ENCODE peak calls at places on chromosomes 4 and X, in four cellular contexts. One of them, this sample, is unnamed.

GRCh38 chr4:85092943-85093342 is 126.5 kb upstream of the WDFY3 start:
- DNase-seq in IMR-90: no peak
- DNase-seq in psoas muscle: no peak
- DNase-seq in fibroblast of mammary gland: no peak
- DNase-seq in this sample: no peak

GRCh38 chrX:132612990-132613564 is 124.2 kb upstream of the MBNL3 start:
- DNase-seq in IMR-90: peak
- DNase-seq in psoas muscle: peak
- DNase-seq in fibroblast of mammary gland: peak
- DNase-seq in this sample: peak

GRCh38 chr4:41427306-41427882 is 110.6 kb upstream of the LIMCH1 start:
- DNase-seq in IMR-90: no peak
- DNase-seq in psoas muscle: no peak
- DNase-seq in fibroblast of mammary gland: no peak
- DNase-seq in this sample: no peak

GRCh38 chrX:115408736-115409390 is 119.3 kb downstream of the LUZP4 start:
- DNase-seq in IMR-90: peak
- DNase-seq in psoas muscle: no peak
- DNase-seq in fibroblast of mammary gland: no peak
- DNase-seq in this sample: no peak

GRCh38 chr4:10715696-10716095 is 31.1 kb upstream of the CLNK start:
- DNase-seq in IMR-90: peak
- DNase-seq in psoas muscle: no peak
- DNase-seq in fibroblast of mammary gland: peak
- DNase-seq in this sample: peak

GRCh38 chr4:113436360-113436759 is 325.2 kb downstream of the CAMK2D start:
- DNase-seq in IMR-90: peak
- DNase-seq in psoas muscle: no peak
- DNase-seq in fibroblast of mammary gland: peak
- DNase-seq in this sample: peak

GRCh38 chr4:23966720-23967119 is 76.9 kb upstream of the PPARGC1A start:
- DNase-seq in IMR-90: no peak
- DNase-seq in psoas muscle: no peak
- DNase-seq in fibroblast of mammary gland: peak
- DNase-seq in this sample: no peak

GRCh38 chrX:119605398-119605738 is 856 bp downstream of the NKRF start:
- DNase-seq in IMR-90: no peak
- DNase-seq in psoas muscle: no peak
- DNase-seq in fibroblast of mammary gland: no peak
- DNase-seq in this sample: no peak

GRCh38 chr4:76214269-76214628 is 625 bp upstream of the SCARB2 start:
- DNase-seq in IMR-90: no peak
- DNase-seq in psoas muscle: no peak
- DNase-seq in fibroblast of mammary gland: no peak
- DNase-seq in this sample: no peak

GRCh38 chr4:183417356-183417755 is 27.1 kb upstream of the CDKN2AIP start:
- DNase-seq in IMR-90: no peak
- DNase-seq in psoas muscle: no peak
- DNase-seq in fibroblast of mammary gland: no peak
- DNase-seq in this sample: peak

GRCh38 chr4:4574792-4575191 is 32.9 kb upstream of the STX18 start:
- DNase-seq in IMR-90: peak
- DNase-seq in psoas muscle: no peak
- DNase-seq in fibroblast of mammary gland: peak
- DNase-seq in this sample: peak

GRCh38 chrX:110321670-110322069 is 3.8 kb upstream of the AMMECR1 start:
- DNase-seq in IMR-90: no peak
- DNase-seq in psoas muscle: no peak
- DNase-seq in fibroblast of mammary gland: no peak
- DNase-seq in this sample: no peak

GRCh38 chr4:48212165-48212564 is 57.5 kb downstream of the TEC start:
- DNase-seq in IMR-90: no peak
- DNase-seq in psoas muscle: no peak
- DNase-seq in fibroblast of mammary gland: no peak
- DNase-seq in this sample: no peak

GRCh38 chrX:40003071-40003981 is 94.4 kb downstream of the BCOR start:
- DNase-seq in IMR-90: peak
- DNase-seq in psoas muscle: no peak
- DNase-seq in fibroblast of mammary gland: no peak
- DNase-seq in this sample: no peak

GRCh38 chr4:185395956-185396723 is 416 bp upstream of the LRP2BP start:
- DNase-seq in IMR-90: peak
- DNase-seq in psoas muscle: peak
- DNase-seq in fibroblast of mammary gland: peak
- DNase-seq in this sample: peak

GRCh38 chrX:138057883-138058282 is 492.0 kb downstream of the ZIC3 start:
- DNase-seq in IMR-90: no peak
- DNase-seq in psoas muscle: no peak
- DNase-seq in fibroblast of mammary gland: no peak
- DNase-seq in this sample: no peak

GRCh38 chr4:105145913-105146285 is 777 bp upstream of the TET2 start:
- DNase-seq in IMR-90: no peak
- DNase-seq in psoas muscle: no peak
- DNase-seq in fibroblast of mammary gland: no peak
- DNase-seq in this sample: no peak

GRCh38 chrX:118552501-118552900 is 56.9 kb downstream of the DOCK11 start:
- DNase-seq in IMR-90: peak
- DNase-seq in psoas muscle: no peak
- DNase-seq in fibroblast of mammary gland: peak
- DNase-seq in this sample: peak

GRCh38 chr4:141807501-141807900 is 171.1 kb downstream of the IL15 start:
- DNase-seq in IMR-90: peak
- DNase-seq in psoas muscle: no peak
- DNase-seq in fibroblast of mammary gland: peak
- DNase-seq in this sample: peak

GRCh38 chr4:139559095-139559490 is 3.1 kb upstream of the SETD7 start:
- DNase-seq in IMR-90: no peak
- DNase-seq in psoas muscle: no peak
- DNase-seq in fibroblast of mammary gland: no peak
- DNase-seq in this sample: no peak

GRCh38 chr4:16226816-16227461 is 668 bp upstream of the TAPT1 start:
- DNase-seq in IMR-90: no peak
- DNase-seq in psoas muscle: peak
- DNase-seq in fibroblast of mammary gland: peak
- DNase-seq in this sample: no peak

GRCh38 chr4:165440415-165440882 is 61.6 kb downstream of the CPE start:
- DNase-seq in IMR-90: peak
- DNase-seq in psoas muscle: no peak
- DNase-seq in fibroblast of mammary gland: peak
- DNase-seq in this sample: peak

GRCh38 chr4:183987987-183988392 is 82.9 kb downstream of the STOX2 start:
- DNase-seq in IMR-90: peak
- DNase-seq in psoas muscle: peak
- DNase-seq in fibroblast of mammary gland: peak
- DNase-seq in this sample: peak

GRCh38 chrX:118510076-118510475 is 14.5 kb downstream of the DOCK11 start:
- DNase-seq in IMR-90: no peak
- DNase-seq in psoas muscle: no peak
- DNase-seq in fibroblast of mammary gland: no peak
- DNase-seq in this sample: no peak

GRCh38 chrX:110002300-110003166 is at the start of gene TMEM164:
- DNase-seq in IMR-90: peak
- DNase-seq in psoas muscle: peak
- DNase-seq in fibroblast of mammary gland: peak
- DNase-seq in this sample: peak

GRCh38 chr4:86358176-86358701 is 1.6 kb downstream of the MAPK10 start:
- DNase-seq in IMR-90: peak
- DNase-seq in psoas muscle: no peak
- DNase-seq in fibroblast of mammary gland: no peak
- DNase-seq in this sample: no peak

DNA sequence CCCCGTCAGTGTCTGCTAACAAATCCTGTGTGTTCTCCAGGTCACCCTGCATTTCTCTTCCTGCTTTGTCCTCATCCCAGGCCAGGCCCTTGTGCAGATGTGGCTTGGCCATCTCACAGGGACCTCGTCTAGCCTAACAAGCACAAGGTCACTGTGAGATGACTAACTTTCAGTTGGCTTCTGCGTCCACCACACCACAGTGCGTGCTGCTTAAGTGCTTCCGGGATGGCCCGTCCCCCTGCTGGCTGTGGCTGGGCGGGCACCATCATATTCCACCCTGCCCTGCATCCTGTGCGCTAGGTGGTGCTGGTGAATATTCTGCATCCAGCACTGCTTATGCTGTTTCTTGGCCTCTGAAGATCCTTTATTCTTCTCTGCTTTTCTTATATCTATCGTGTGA is 33.8 kb downstream of the RBBP7 start:
- DNase-seq in IMR-90: peak
- DNase-seq in psoas muscle: peak
- DNase-seq in fibroblast of mammary gland: peak
- DNase-seq in this sample: peak
- TF ChIP-seq CTCF in IMR-90: peak
- TF ChIP-seq CTCF in psoas muscle: peak
- TF ChIP-seq CTCF in fibroblast of mammary gland: peak
- TF ChIP-seq CTCF in this sample: no peak

GRCh38 chr4:172734555-172734954 is 434.1 kb upstream of the GALNT7 start:
- DNase-seq in IMR-90: no peak
- DNase-seq in psoas muscle: no peak
- DNase-seq in fibroblast of mammary gland: no peak
- DNase-seq in this sample: no peak
- TF ChIP-seq CTCF in IMR-90: no peak
- TF ChIP-seq CTCF in psoas muscle: no peak
- TF ChIP-seq CTCF in fibroblast of mammary gland: no peak
- TF ChIP-seq CTCF in this sample: no peak

GRCh38 chr4:148284526-148285193 is 157.6 kb downstream of the NR3C2 start:
- DNase-seq in IMR-90: no peak
- DNase-seq in psoas muscle: no peak
- DNase-seq in fibroblast of mammary gland: no peak
- DNase-seq in this sample: no peak
- TF ChIP-seq CTCF in IMR-90: peak
- TF ChIP-seq CTCF in psoas muscle: peak
- TF ChIP-seq CTCF in fibroblast of mammary gland: no peak
- TF ChIP-seq CTCF in this sample: no peak

GRCh38 chr4:144705861-144706590 is 60.1 kb downstream of the HHIP start:
- DNase-seq in IMR-90: no peak
- DNase-seq in psoas muscle: no peak
- DNase-seq in fibroblast of mammary gland: no peak
- DNase-seq in this sample: no peak
- TF ChIP-seq CTCF in IMR-90: no peak
- TF ChIP-seq CTCF in psoas muscle: no peak
- TF ChIP-seq CTCF in fibroblast of mammary gland: no peak
- TF ChIP-seq CTCF in this sample: no peak

GRCh38 chr4:66094070-66094469 is 423.8 kb upstream of the EPHA5 start:
- DNase-seq in IMR-90: no peak
- DNase-seq in psoas muscle: no peak
- DNase-seq in fibroblast of mammary gland: no peak
- DNase-seq in this sample: no peak

GRCh38 chr4:66097271-66097670 is 427.0 kb upstream of the EPHA5 start:
- DNase-seq in IMR-90: no peak
- DNase-seq in psoas muscle: no peak
- DNase-seq in fibroblast of mammary gland: no peak
- DNase-seq in this sample: no peak

GRCh38 chr4:66095065-66095464 is 424.8 kb upstream of the EPHA5 start:
- DNase-seq in IMR-90: no peak
- DNase-seq in psoas muscle: no peak
- DNase-seq in fibroblast of mammary gland: no peak
- DNase-seq in this sample: no peak

GRCh38 chr4:66091801-66092200 is 421.5 kb upstream of the EPHA5 start:
- DNase-seq in IMR-90: no peak
- DNase-seq in psoas muscle: no peak
- DNase-seq in fibroblast of mammary gland: no peak
- DNase-seq in this sample: no peak
- TF ChIP-seq CTCF in IMR-90: no peak
- TF ChIP-seq CTCF in psoas muscle: no peak
- TF ChIP-seq CTCF in fibroblast of mammary gland: no peak
- TF ChIP-seq CTCF in this sample: no peak

This sample was measured in foreskin fibroblast.